ENCODE peak calls at places on chromosomes 3 and 15, in six cellular contexts. One of them, this sample, is unnamed.

GRCh38 chr3:101813817-101814440 is 34.9 kb downstream of the NXPE3 start:
- DNase-seq in ELR: peak
- DNase-seq in posterior vena cava: no peak
- DNase-seq in AG08395: peak
- DNase-seq in NCI-H2029 treated with DMSO at 0.1 percent for 48 hours: no peak
- DNase-seq in aorta: no peak
- DNase-seq in this sample: peak

GRCh38 chr15:41969851-41970431 is 2.4 kb downstream of the EHD4 start:
- DNase-seq in ELR: peak
- DNase-seq in posterior vena cava: peak
- DNase-seq in AG08395: no peak
- DNase-seq in NCI-H2029 treated with DMSO at 0.1 percent for 48 hours: no peak
- DNase-seq in aorta: peak
- DNase-seq in this sample: peak

GRCh38 chr3:9403463-9403862 is 6.0 kb downstream of the SETD5 start:
- DNase-seq in ELR: no peak
- DNase-seq in posterior vena cava: no peak
- DNase-seq in AG08395: no peak
- DNase-seq in NCI-H2029 treated with DMSO at 0.1 percent for 48 hours: peak
- DNase-seq in aorta: no peak
- DNase-seq in this sample: no peak

GRCh38 chr3:125123455-125123854 is 67.7 kb upstream of the HEG1 start:
- DNase-seq in ELR: peak
- DNase-seq in posterior vena cava: no peak
- DNase-seq in AG08395: no peak
- DNase-seq in NCI-H2029 treated with DMSO at 0.1 percent for 48 hours: no peak
- DNase-seq in aorta: no peak
- DNase-seq in this sample: no peak

GRCh38 chr15:67735896-67736295 is 89.4 kb upstream of the SKOR1 start:
- DNase-seq in ELR: no peak
- DNase-seq in posterior vena cava: no peak
- DNase-seq in AG08395: no peak
- DNase-seq in NCI-H2029 treated with DMSO at 0.1 percent for 48 hours: no peak
- DNase-seq in aorta: no peak
- DNase-seq in this sample: no peak

GRCh38 chr3:154151969-154152368 is 30.8 kb downstream of the ARHGEF26 start:
- DNase-seq in ELR: peak
- DNase-seq in posterior vena cava: no peak
- DNase-seq in AG08395: peak
- DNase-seq in NCI-H2029 treated with DMSO at 0.1 percent for 48 hours: no peak
- DNase-seq in aorta: no peak
- DNase-seq in this sample: no peak

GRCh38 chr3:177932346-177932745 is 603.9 kb upstream of the KCNMB2 start:
- DNase-seq in ELR: no peak
- DNase-seq in posterior vena cava: no peak
- DNase-seq in AG08395: peak
- DNase-seq in NCI-H2029 treated with DMSO at 0.1 percent for 48 hours: no peak
- DNase-seq in aorta: no peak
- DNase-seq in this sample: no peak

GRCh38 chr3:69439683-69440270 is 53.9 kb upstream of the FRMD4B start:
- DNase-seq in ELR: peak
- DNase-seq in posterior vena cava: no peak
- DNase-seq in AG08395: peak
- DNase-seq in NCI-H2029 treated with DMSO at 0.1 percent for 48 hours: no peak
- DNase-seq in aorta: no peak
- DNase-seq in this sample: peak

GRCh38 chr3:159765025-159765859 is 223.4 kb upstream of the IL12A start:
- DNase-seq in ELR: peak
- DNase-seq in posterior vena cava: peak
- DNase-seq in AG08395: peak
- DNase-seq in NCI-H2029 treated with DMSO at 0.1 percent for 48 hours: no peak
- DNase-seq in aorta: peak
- DNase-seq in this sample: no peak

GRCh38 chr3:162865466-162865865 is 1368.9 kb downstream of the OTOL1 start:
- DNase-seq in ELR: peak
- DNase-seq in posterior vena cava: no peak
- DNase-seq in AG08395: no peak
- DNase-seq in NCI-H2029 treated with DMSO at 0.1 percent for 48 hours: no peak
- DNase-seq in aorta: no peak
- DNase-seq in this sample: no peak

GRCh38 chr3:142353571-142353970 is 94.3 kb downstream of the XRN1 start:
- DNase-seq in ELR: peak
- DNase-seq in posterior vena cava: no peak
- DNase-seq in AG08395: no peak
- DNase-seq in NCI-H2029 treated with DMSO at 0.1 percent for 48 hours: no peak
- DNase-seq in aorta: no peak
- DNase-seq in this sample: no peak

GRCh38 chr3:141241248-141242034 is 9.8 kb downstream of the PXYLP1 start:
- DNase-seq in ELR: no peak
- DNase-seq in posterior vena cava: no peak
- DNase-seq in AG08395: peak
- DNase-seq in NCI-H2029 treated with DMSO at 0.1 percent for 48 hours: no peak
- DNase-seq in aorta: peak
- DNase-seq in this sample: no peak

GRCh38 chr3:127389913-127390312 is 102.1 kb upstream of the PRR20G start:
- DNase-seq in ELR: no peak
- DNase-seq in posterior vena cava: no peak
- DNase-seq in AG08395: no peak
- DNase-seq in NCI-H2029 treated with DMSO at 0.1 percent for 48 hours: no peak
- DNase-seq in aorta: no peak
- DNase-seq in this sample: no peak